ENCODE peak calls at places on chromosomes 1 and 21, in five cellular contexts. D is PC-9, N is mammary epithelial cell, F is neural progenitor cell, X is HCT116. C is an unnamed sample.

GRCh38 chr1:44526295-44527073 is 121.4 kb downstream of the RNF220 start:
- DNase-seq in D (no peak), N (no peak), F (no peak), X (no peak), C (no peak)

GRCh38 chr1:25727819-25728286 is 72.1 kb upstream of the SELENON start:
- DNase-seq in D (no peak), N (no peak), F (peak; percentile 58), X (no peak), C (no peak)

GRCh38 chr1:117696567-117696966 is 90.7 kb downstream of the TENT5C start:
- DNase-seq in D (no peak), N (no peak), F (no peak), X (no peak), C (no peak)

GRCh38 chr1:186093437-186093836 is 281.6 kb downstream of the TPR start:
- DNase-seq in D (no peak), N (no peak), F (no peak), X (no peak), C (no peak)

GRCh38 chr1:61757945-61758344 is 15.7 kb downstream of the PATJ start:
- DNase-seq in D (no peak), N (no peak), F (no peak), X (no peak), C (no peak)

GRCh38 chr1:10962483-10962882 is 50.0 kb upstream of the TARDBP start:
- DNase-seq in D (no peak), N (no peak), F (no peak), X (no peak), C (no peak)

GRCh38 chr1:74522143-74522542 is 9.7 kb upstream of the LRRC53 start:
- DNase-seq in D (no peak), N (no peak), F (peak; percentile 70), X (no peak), C (peak; percentile 11)

GRCh38 chr1:244154882-244155531 is 103.9 kb downstream of the ZBTB18 start:
- DNase-seq in D (no peak), N (no peak), F (peak; percentile 69), X (no peak), C (no peak)

GRCh38 chr1:12549106-12549459 is 68.9 kb downstream of the DHRS3 start:
- DNase-seq in D (no peak), N (no peak), F (no peak), X (no peak), C (no peak)

GRCh38 chr1:116067564-116067887 is 43.7 kb upstream of the MAB21L3 start:
- DNase-seq in D (no peak), N (peak; percentile 23), F (no peak), X (no peak), C (peak; percentile 47)

GRCh38 chr1:169570172-169570574 is 16.1 kb downstream of the F5 start:
- DNase-seq in D (no peak), N (no peak), F (no peak), X (no peak), C (no peak)

GRCh38 chr21:46048926-46049889 is 48.7 kb upstream of the COL6A2 start:
- DNase-seq in D (peak; percentile 88), N (peak; percentile 66), F (no peak), X (no peak), C (no peak)

GRCh38 chr1:119768778-119769177 is at the start of gene HMGCS2:
- DNase-seq in D (no peak), N (no peak), F (no peak), X (no peak), C (peak; percentile 16)

GRCh38 chr1:225378880-225379279 is 49.0 kb downstream of the LBR start:
- DNase-seq in D (no peak), N (peak; percentile 94), F (peak; percentile 64), X (no peak), C (peak; percentile 94)

GRCh38 chr1:25912076-25912831 is 6.0 kb upstream of the STMN1 start:
- DNase-seq in D (no peak), N (peak; percentile 64), F (no peak), X (no peak), C (peak; percentile 91)

GRCh38 chr1:16318544-16318943 is 33.7 kb downstream of the FBXO42 start:
- DNase-seq in D (no peak), N (no peak), F (no peak), X (no peak), C (no peak)

GRCh38 chr1:68028566-68028965 is 21.9 kb downstream of the DIRAS3 start:
- DNase-seq in D (no peak), N (no peak), F (no peak), X (no peak), C (no peak)

GRCh38 chr1:229203030-229203751 is 67.7 kb upstream of the RAB4A start:
- DNase-seq in D (peak; percentile 54), N (peak; percentile 64), F (peak; percentile 90), X (peak; percentile 57), C (peak; percentile 22)

GRCh38 chr1:27332536-27333281 is 9.1 kb upstream of the SYTL1 start:
- DNase-seq in D (no peak), N (no peak), F (peak; percentile 79), X (no peak), C (no peak)

GRCh38 chr1:100661176-100661575 is 58.4 kb upstream of the VCAM1 start:
- DNase-seq in D (peak; percentile 23), N (no peak), F (no peak), X (no peak), C (no peak)

GRCh38 chr1:240093120-240093961 is 1.7 kb downstream of the FMN2 start:
- DNase-seq in D (no peak), N (no peak), F (peak; percentile 64), X (no peak), C (no peak)

GRCh38 chr21:25342811-25343210 is 264.5 kb downstream of the MRPL39 start:
- DNase-seq in D (no peak), N (no peak), F (no peak), X (no peak), C (no peak)

GRCh38 chr21:45534591-45535331 is 7.5 kb downstream of the SLC19A1 start:
- DNase-seq in D (no peak), N (no peak), F (no peak), X (no peak), C (no peak)

GRCh38 chr1:184590163-184590750 is 164.4 kb downstream of the EDEM3 start:
- DNase-seq in D (peak; percentile 82), N (peak; percentile 76), F (no peak), X (no peak), C (peak; percentile 87)

GRCh38 chr1:243734311-243734700 is 115.7 kb downstream of the AKT3 start:
- DNase-seq in D (no peak), N (peak; percentile 88), F (no peak), X (no peak), C (peak; percentile 88)

GRCh38 chr1:220685879-220686278 is 4.3 kb upstream of the C1orf115 start:
- DNase-seq in D (no peak), N (no peak), F (peak; percentile 21), X (peak; percentile 29), C (no peak)

GRCh38 chr21:31557421-31557955 is 102.0 kb upstream of the SOD1 start:
- DNase-seq in D (no peak), N (no peak), F (peak; percentile 72), X (no peak), C (no peak)

GRCh38 chr1:147189514-147189913 is 17.2 kb upstream of the PRKAB2 start:
- DNase-seq in D (no peak), N (no peak), F (no peak), X (no peak), C (no peak)

GRCh38 chr1:169108897-169109560 is 2.5 kb downstream of the ATP1B1 start:
- DNase-seq in D (peak; percentile 57), N (no peak), F (peak; percentile 62), X (no peak), C (no peak)

GRCh38 chr21:42003051-42003461 is 7.1 kb downstream of the ZBTB21 start:
- DNase-seq in D (no peak), N (peak; percentile 30), F (no peak), X (no peak), C (peak; percentile 32)

GRCh38 chr1:57217905-57218304 is 206.0 kb downstream of the DAB1 start:
- DNase-seq in D (no peak), N (no peak), F (no peak), X (no peak), C (no peak)

GRCh38 chr1:51535006-51535592 is 16.0 kb upstream of the EPS15 start:
- DNase-seq in D (peak; percentile 47), N (peak; percentile 45), F (peak; percentile 48), X (peak; percentile 39), C (peak; percentile 36)

GRCh38 chr1:18882511-18882910 is 19.8 kb downstream of the ALDH4A1 start:
- DNase-seq in D (no peak), N (no peak), F (no peak), X (no peak), C (no peak)

GRCh38 chr1:10941891-10942541 is 70.4 kb upstream of the TARDBP start:
- DNase-seq in D (no peak), N (no peak), F (peak; percentile 80), X (no peak), C (no peak)

DNA sequence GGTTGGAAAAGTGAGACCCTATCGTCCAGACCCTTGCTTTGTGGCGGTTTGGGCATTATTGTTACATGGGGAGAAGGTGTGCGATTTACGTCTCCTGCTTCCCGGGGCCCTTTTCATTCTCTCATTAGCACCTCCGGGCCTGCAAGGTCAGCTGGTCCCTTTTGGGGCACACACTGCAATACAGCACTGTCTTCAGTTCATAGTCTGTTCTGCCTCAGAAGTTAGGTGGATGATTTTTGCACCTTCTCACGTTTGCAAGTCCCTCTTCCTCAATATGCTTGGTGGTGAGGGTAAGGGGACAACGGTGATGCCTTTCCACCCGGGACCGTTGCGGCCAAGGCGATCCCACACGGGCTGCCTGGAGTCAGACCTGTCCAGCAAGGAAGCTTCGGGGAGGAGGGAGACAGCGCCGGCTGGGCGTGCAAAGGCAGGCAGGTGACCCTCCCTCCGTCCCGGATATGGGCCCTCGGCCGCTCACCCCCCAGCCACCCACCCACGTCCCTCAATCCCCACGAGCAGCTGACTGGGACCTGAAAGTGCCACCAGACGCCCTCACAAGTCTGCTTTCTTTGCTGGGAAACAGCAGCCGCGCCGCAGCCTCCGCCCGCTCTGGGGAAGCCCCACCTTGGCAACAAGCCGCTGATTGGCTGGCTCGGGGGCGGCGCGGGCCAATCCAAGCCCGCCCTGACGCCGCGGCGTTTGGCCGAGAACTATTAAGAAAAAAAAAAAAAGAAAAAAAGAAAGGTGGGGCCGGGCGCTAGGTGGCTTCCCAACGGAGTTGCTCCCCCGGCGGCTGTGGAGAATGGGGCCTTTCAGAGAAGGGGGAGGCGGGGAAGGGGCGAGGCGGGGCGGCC is 21.7 kb downstream of the BTG2 start:
- DNase-seq in D (peak; percentile 77), N (peak; percentile 89), F (peak; percentile 97), X (peak; percentile 75), C (peak; percentile 78)
- H3K4me3 ChIP-seq in D (peak overlapping the region; percentile 63), N (peak overlapping the region; percentile 47), F (peak overlapping the region; percentile 38), X (peak overlapping the region; percentile 68), C (peak overlapping the region; percentile 43)

DNA sequence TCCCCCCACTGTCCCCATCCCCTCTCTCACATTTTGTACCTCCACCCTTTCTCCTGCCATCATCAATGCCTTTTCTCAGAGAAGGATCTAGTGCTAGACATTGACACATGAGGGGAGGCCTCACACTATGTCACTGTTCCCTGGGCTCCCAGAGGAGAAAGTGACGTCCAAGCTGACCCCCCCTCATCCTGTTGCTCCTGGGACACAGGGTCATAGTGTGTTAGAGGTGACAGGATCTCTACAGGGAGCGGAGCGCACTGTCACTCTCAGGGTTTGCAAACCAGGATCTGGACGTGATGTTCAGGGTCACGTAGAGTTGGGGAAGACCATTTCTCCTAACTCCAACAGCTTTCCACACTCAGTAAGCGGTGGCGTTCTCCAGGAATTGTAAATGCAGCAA is 2.6 kb downstream of the NCMAP start:
- DNase-seq in D (no peak), N (no peak), F (no peak), X (no peak), C (no peak)
- H3K27me3 ChIP-seq in D (peaks cover 3% of the 10 kb centered on the region), N (no peaks in the 10 kb centered on the region), F (peaks cover 50% of the 10 kb centered on the region), X (no peaks in the 10 kb centered on the region), C (peaks cover 1% of the 10 kb centered on the region)

GRCh38 chr1:224329842-224330753 is at the start of gene NVL:
- DNase-seq in D (peak; percentile 84), N (peak; percentile 89), F (peak; percentile 92), X (peak; percentile 86), C (peak; percentile 80)
- TF ChIP-seq CTCF in D (no peak), N (no peak), F (no peak), X (no peak), C (no peak)

GRCh38 chr21:36699026-36699545 is at the start of gene SIM2:
- DNase-seq in D (peak; percentile 60), N (peak; percentile 43), F (peak; percentile 83), X (peak; percentile 46), C (peak; percentile 13)
- H3K4me3 ChIP-seq in D (peak within 1 kb of the TSS; percentile 87), N (no peak within 1 kb of the TSS), F (peak within 1 kb of the TSS; percentile 48), X (peak within 1 kb of the TSS; percentile 71), C (peak within 1 kb of the TSS; percentile 38)

C was measured in bronchial epithelial cell.